ENCODE peak calls at places on chromosome 12, in four cellular contexts. W, J, U and T are unnamed samples.

GRCh38 chr12:114729731-114730130 is 45.8 kb upstream of the TBX3 start:
- DNase-seq in W (no peak), J (no peak), U (no peak), T (no peak)

GRCh38 chr12:67517181-67517887 is 131.2 kb upstream of the DYRK2 start:
- DNase-seq in W (no peak), U (no peak), J (peak), T (peak)

GRCh38 chr12:5479761-5480160 is 47.9 kb downstream of the NTF3 start:
- DNase-seq in U (no peak), J (no peak), W (no peak), T (no peak)

GRCh38 chr12:27245039-27245438 is 953 bp downstream of the STK38L start:
- DNase-seq in U (no peak), W (no peak), J (no peak), T (no peak)

GRCh38 chr12:1814266-1814665 is 6.1 kb upstream of the LRTM2 start:
- DNase-seq in J (no peak), U (no peak), W (no peak), T (no peak)

GRCh38 chr12:116929885-116930284 is 19.1 kb downstream of the FBXW8 start:
- DNase-seq in J (no peak), U (no peak), W (no peak), T (no peak)

GRCh38 chr12:57127101-57127709 is 1.1 kb upstream of the LRP1 start:
- DNase-seq in W (peak), U (no peak), J (peak), T (no peak)

GRCh38 chr12:116551952-116552749 is 7.0 kb upstream of the MAP1LC3B2 start:
- DNase-seq in U (no peak), W (peak), J (no peak), T (no peak)

GRCh38 chr12:57195655-57196371 is 20.8 kb upstream of the NXPH4 start:
- DNase-seq in W (no peak), J (no peak), U (no peak), T (no peak)

GRCh38 chr12:110355080-110355479 is 48.4 kb downstream of the ANAPC7 start:
- DNase-seq in W (peak), J (no peak), U (no peak), T (no peak)

GRCh38 chr12:50551866-50552265 is 47.1 kb downstream of the DIP2B start:
- DNase-seq in U (no peak), W (no peak), J (no peak), T (no peak)

GRCh38 chr12:14289596-14289995 is 75.9 kb upstream of the ATF7IP start:
- DNase-seq in U (no peak), J (no peak), W (no peak), T (no peak)

GRCh38 chr12:3715999-3716398 is 36.9 kb downstream of the CRACR2A start:
- DNase-seq in J (no peak), U (no peak), W (no peak), T (no peak)

GRCh38 chr12:59113831-59114273 is 193.5 kb upstream of the LRIG3 start:
- DNase-seq in J (peak), W (peak), U (peak), T (peak)

GRCh38 chr12:7716391-7716790 is 5.2 kb downstream of the DPPA3 start:
- DNase-seq in W (no peak), J (no peak), U (no peak), T (no peak)

GRCh38 chr12:108560321-108560721 is 652 bp downstream of the SART3 start:
- DNase-seq in U (no peak), J (no peak), W (no peak), T (no peak)

GRCh38 chr12:49894754-49895153 is 8.9 kb downstream of the FAIM2 start:
- DNase-seq in J (no peak), W (no peak), U (no peak), T (no peak)

GRCh38 chr12:4849024-4849594 is 60.6 kb upstream of the KCNA1 start:
- DNase-seq in U (no peak), W (peak), J (no peak), T (peak)

GRCh38 chr12:26034371-26035142 is 76.1 kb downstream of the RASSF8 start:
- DNase-seq in W (no peak), J (no peak), U (no peak), T (no peak)

GRCh38 chr12:123754041-123754757 is 7.9 kb upstream of the DNAH10 start:
- DNase-seq in U (no peak), W (no peak), J (no peak), T (no peak)

GRCh38 chr12:58920956-58921861 is 905 bp upstream of the LRIG3 start:
- DNase-seq in W (no peak), J (peak), U (no peak), T (no peak)

GRCh38 chr12:114694436-114695304 is 10.7 kb upstream of the TBX3 start:
- DNase-seq in U (no peak), W (no peak), J (no peak), T (no peak)

GRCh38 chr12:132322206-132323132 is 6.9 kb downstream of the GALNT9 start:
- DNase-seq in W (no peak), U (no peak), J (no peak), T (no peak)

GRCh38 chr12:8644345-8645248 is 18.0 kb downstream of the MFAP5 start:
- DNase-seq in U (no peak), J (no peak), W (no peak), T (no peak)

GRCh38 chr12:117321572-117321971 is 39.9 kb downstream of the NOS1 start:
- DNase-seq in U (no peak), W (no peak), J (no peak), T (no peak)

GRCh38 chr12:124480469-124481256 is 86.7 kb downstream of the NCOR2 start:
- DNase-seq in W (peak), J (peak), U (no peak), T (peak)

GRCh38 chr12:131711551-131712205 is 788 bp downstream of the SFSWAP start:
- DNase-seq in U (no peak), W (no peak), J (no peak), T (no peak)

GRCh38 chr12:10395390-10395998 is 5.7 kb upstream of the KLRK1 start:
- DNase-seq in U (no peak), J (peak), W (no peak), T (peak)

GRCh38 chr12:132516064-132517012 is 26.4 kb downstream of the FBRSL1 start:
- DNase-seq in W (no peak), J (no peak), U (no peak), T (no peak)

GRCh38 chr12:77553976-77554619 is 276.6 kb upstream of the NAV3 start:
- DNase-seq in W (no peak), J (no peak), U (no peak), T (no peak)

GRCh38 chr12:53044052-53044581 is 5.7 kb upstream of the TNS2 start:
- DNase-seq in J (no peak), U (no peak), W (peak), T (no peak)

GRCh38 chr12:53046655-53047220 is 3.1 kb upstream of the TNS2 start:
- DNase-seq in J (peak), W (peak), U (no peak), T (peak)

GRCh38 chr12:53047221-53048032 is 2.4 kb upstream of the TNS2 start:
- DNase-seq in J (peak), U (no peak), W (peak), T (peak)

GRCh38 chr12:53044896-53045571 is 4.8 kb upstream of the TNS2 start:
- DNase-seq in U (no peak), W (peak), J (no peak), T (no peak)

DNA sequence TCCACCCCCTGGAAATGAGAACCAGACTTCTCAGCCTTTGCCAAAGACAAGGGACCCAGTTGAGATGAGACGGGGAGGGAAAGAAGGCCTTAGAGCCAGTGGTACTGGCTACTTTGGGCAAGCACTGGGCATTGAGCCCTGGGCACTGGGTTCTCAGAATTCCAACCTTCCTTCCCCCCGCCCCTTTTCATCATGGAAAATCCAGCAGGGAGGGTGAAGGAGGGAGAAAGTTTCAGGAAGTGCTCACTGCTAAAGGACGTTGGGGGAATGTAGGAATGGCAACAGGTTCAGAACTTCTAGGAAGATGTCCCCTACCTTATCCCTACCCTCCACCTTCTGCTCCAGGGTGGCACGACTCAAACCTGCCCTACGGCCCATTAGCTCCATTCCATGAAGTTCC is 4.2 kb upstream of the TNS2 start:
- DNase-seq in J (no peak), W (no peak), U (no peak), T (no peak)
- TF ChIP-seq POLR2A in J (no peak), W (no peak), U (no peak), T (no peak)

GRCh38 chr12:79275631-79276030 is 411.1 kb downstream of the SYT1 start:
- DNase-seq in J (no peak), W (no peak), U (no peak), T (no peak)
- TF ChIP-seq POLR2A in J (no peak), W (no peak), U (no peak), T (no peak)

DNA sequence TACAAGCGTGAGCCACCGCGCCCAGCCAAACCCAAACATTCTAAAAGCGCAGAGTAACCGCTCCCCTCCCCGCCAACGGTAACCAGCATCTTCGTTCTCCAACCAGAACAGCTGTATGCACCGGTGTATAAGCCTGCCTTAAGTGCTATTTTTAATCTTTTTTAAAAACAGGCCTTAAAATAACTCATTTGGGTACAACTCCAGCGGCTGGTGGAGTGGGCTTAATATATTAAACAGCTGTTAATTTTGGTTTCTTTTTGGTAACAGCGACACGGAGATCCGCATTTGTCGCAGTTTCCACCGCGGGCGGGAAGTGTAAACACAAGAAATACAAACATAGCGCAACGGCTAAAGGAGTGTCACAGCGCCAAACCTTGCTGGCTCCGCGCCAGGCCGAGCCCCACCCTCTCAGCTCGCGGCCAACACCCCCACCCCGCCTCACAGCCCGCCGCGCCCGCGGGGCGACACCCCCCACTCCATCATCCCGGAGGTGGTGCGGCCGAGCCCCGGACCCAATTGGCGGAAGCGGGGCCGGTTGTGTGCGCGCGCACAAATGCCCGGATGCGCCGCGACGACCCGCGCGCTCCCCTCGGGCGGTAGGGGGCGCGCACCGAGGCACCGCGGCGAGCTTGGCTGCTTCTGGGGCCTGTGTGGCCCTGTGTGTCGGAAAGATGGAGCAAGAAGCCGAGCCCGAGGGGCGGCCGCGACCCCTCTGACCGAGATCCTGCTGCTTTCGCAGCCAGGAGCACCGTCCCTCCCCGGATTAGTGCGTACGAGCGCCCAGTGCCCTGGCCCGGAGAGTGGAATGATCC is at the start of gene MDM2:
- DNase-seq in W (peak), J (peak), U (peak), T (peak)
- TF ChIP-seq POLR2A in W (peak), J (peak), U (peak), T (peak)

GRCh38 chr12:11650279-11650696 is 814 bp downstream of the ETV6 start:
- DNase-seq in J (peak), U (no peak), W (peak), T (no peak)

GRCh38 chr12:11649413-11650278 is at the start of gene ETV6:
- DNase-seq in J (peak), U (no peak), W (peak), T (peak)

GRCh38 chr12:11651377-11651776 is 1.9 kb downstream of the ETV6 start:
- DNase-seq in J (no peak), W (no peak), U (no peak), T (no peak)

GRCh38 chr12:11650697-11651281 is 1.3 kb downstream of the ETV6 start:
- DNase-seq in U (no peak), W (no peak), J (peak), T (no peak)

GRCh38 chr12:11648514-11649412 is 711 bp upstream of the ETV6 start:
- DNase-seq in J (peak), W (peak), U (peak), T (peak)
- TF ChIP-seq POLR2A in J (peak), W (peak), U (peak), T (peak)

GRCh38 chr12:120709976-120710804 is at the start of gene UNC119B:
- DNase-seq in J (peak), W (peak), U (no peak), T (peak)
- TF ChIP-seq POLR2A in J (no peak), W (peak), U (peak), T (peak)